ENCODE peak calls at places on chromosome 1, in four cellular contexts. D is HepG2, U is GM12878, K is HCT116. B is an unnamed sample.

GRCh38 chr1:89298461-89298860 is 25.8 kb upstream of the GBP5 start:
- DNase-seq in D (no peak), U (no peak), K (no peak), B (no peak)

GRCh38 chr1:41504126-41505035 is 19.9 kb upstream of the EDN2 start:
- DNase-seq in D (no peak), U (no peak), K (peak), B (no peak)

GRCh38 chr1:172321429-172321828 is 99.1 kb upstream of the C1orf105 start:
- DNase-seq in D (no peak), U (no peak), K (no peak), B (peak)

GRCh38 chr1:22315315-22316078 is 136.2 kb upstream of the ZBTB40 start:
- DNase-seq in D (no peak), U (no peak), K (no peak), B (no peak)

GRCh38 chr1:906532-907420 is 16.9 kb upstream of the SAMD11 start:
- DNase-seq in D (no peak), U (no peak), K (peak), B (no peak)

GRCh38 chr1:32241011-32241763 is 5.8 kb upstream of the FAM167B start:
- DNase-seq in D (no peak), U (no peak), K (no peak), B (peak)

GRCh38 chr1:20358761-20359263 is 68.1 kb downstream of the VWA5B1 start:
- DNase-seq in D (peak), U (no peak), K (no peak), B (no peak)

GRCh38 chr1:116711061-116711582 is 43.1 kb upstream of the CD2 start:
- DNase-seq in D (no peak), U (no peak), K (no peak), B (no peak)

GRCh38 chr1:87392241-87393192 is 63.8 kb downstream of the LMO4 start:
- DNase-seq in D (no peak), U (no peak), K (no peak), B (peak)

GRCh38 chr1:78624035-78624434 is 3.8 kb downstream of the IFI44L start:
- DNase-seq in D (no peak), U (no peak), K (no peak), B (no peak)

GRCh38 chr1:116842654-116843053 is 67.1 kb upstream of the PTGFRN start:
- DNase-seq in D (peak), U (no peak), K (no peak), B (peak)

GRCh38 chr1:227913446-227913968 is 34.2 kb downstream of the WNT9A start:
- DNase-seq in D (no peak), U (no peak), K (no peak), B (no peak)

GRCh38 chr1:223137402-223138100 is 5.5 kb downstream of the TLR5 start:
- DNase-seq in D (peak), U (no peak), K (no peak), B (no peak)

GRCh38 chr1:162753001-162753658 is 37.4 kb upstream of the HSD17B7 start:
- DNase-seq in D (peak), U (no peak), K (no peak), B (no peak)

GRCh38 chr1:53412285-53413174 is 46.7 kb upstream of the DMRTB1 start:
- DNase-seq in D (no peak), U (no peak), K (no peak), B (no peak)

GRCh38 chr1:31984419-31985347 is 29.0 kb upstream of the KHDRBS1 start:
- DNase-seq in D (no peak), U (no peak), K (no peak), B (peak)

GRCh38 chr1:212688338-212689047 is 11.1 kb downstream of the BATF3 start:
- DNase-seq in D (no peak), U (no peak), K (no peak), B (no peak)

GRCh38 chr1:70171512-70171911 is 33.9 kb downstream of the LRRC40 start:
- DNase-seq in D (no peak), U (no peak), K (no peak), B (no peak)

GRCh38 chr1:173137116-173137515 is 70.0 kb downstream of the TNFSF4 start:
- DNase-seq in D (no peak), U (no peak), K (no peak), B (peak)

GRCh38 chr1:205630241-205630640 is 1.6 kb downstream of the ELK4 start:
- DNase-seq in D (no peak), U (no peak), K (no peak), B (peak)

GRCh38 chr1:26696191-26696644 is 403 bp downstream of the ARID1A start:
- DNase-seq in D (no peak), U (no peak), K (no peak), B (no peak)

GRCh38 chr1:10915594-10915993 is 96.9 kb upstream of the TARDBP start:
- DNase-seq in D (no peak), U (no peak), K (no peak), B (no peak)

GRCh38 chr1:243982451-243983018 is 68.5 kb upstream of the ZBTB18 start:
- DNase-seq in D (peak), U (no peak), K (no peak), B (peak)

GRCh38 chr1:22641906-22642636 is 1.4 kb upstream of the C1QC start:
- DNase-seq in D (peak), U (no peak), K (no peak), B (peak)

GRCh38 chr1:212718499-212718898 is 18.9 kb upstream of the BATF3 start:
- DNase-seq in D (no peak), U (no peak), K (no peak), B (peak)

GRCh38 chr1:66532798-66533783 is 862 bp upstream of the SGIP1 start:
- DNase-seq in D (no peak), U (no peak), K (no peak), B (peak)

GRCh38 chr1:67888707-67889106 is 55.4 kb upstream of the GNG12 start:
- DNase-seq in D (no peak), U (no peak), K (no peak), B (peak)

GRCh38 chr1:68495968-68496679 is 758 bp downstream of the DEPDC1 start:
- DNase-seq in D (peak), U (no peak), K (peak), B (peak)

GRCh38 chr1:59418361-59418760 is 121.5 kb downstream of the FGGY start:
- DNase-seq in D (no peak), U (no peak), K (no peak), B (no peak)

GRCh38 chr1:74426208-74426932 is 86.0 kb downstream of the LRRC53 start:
- DNase-seq in D (no peak), U (no peak), K (no peak), B (no peak)

GRCh38 chr1:168598963-168599362 is 22.6 kb downstream of the XCL1 start:
- DNase-seq in D (no peak), U (no peak), K (no peak), B (no peak)

GRCh38 chr1:22174446-22174845 is 31.5 kb upstream of the WNT4 start:
- DNase-seq in D (no peak), U (no peak), K (peak), B (no peak)

GRCh38 chr1:5509664-5510452 is 482.4 kb downstream of the NPHP4 start:
- DNase-seq in D (peak), U (no peak), K (peak), B (peak)

GRCh38 chr1:25858906-25859789 is at the start of gene AUNIP:
- DNase-seq in D (peak), U (peak), K (peak), B (peak)

GRCh38 chr1:111739984-111740765 is 980 bp upstream of the INKA2 start:
- DNase-seq in D (no peak), U (no peak), K (no peak), B (peak)

GRCh38 chr1:1320666-1321448 is 3.6 kb downstream of the INTS11 start:
- DNase-seq in D (no peak), U (no peak), K (no peak), B (no peak)

GRCh38 chr1:156657161-156657970 is 15.4 kb downstream of the BCAN start:
- DNase-seq in D (no peak), U (no peak), K (no peak), B (peak)

GRCh38 chr1:235902638-235903542 is 36.2 kb upstream of the LYST start:
- DNase-seq in D (no peak), U (no peak), K (peak), B (no peak)

DNA sequence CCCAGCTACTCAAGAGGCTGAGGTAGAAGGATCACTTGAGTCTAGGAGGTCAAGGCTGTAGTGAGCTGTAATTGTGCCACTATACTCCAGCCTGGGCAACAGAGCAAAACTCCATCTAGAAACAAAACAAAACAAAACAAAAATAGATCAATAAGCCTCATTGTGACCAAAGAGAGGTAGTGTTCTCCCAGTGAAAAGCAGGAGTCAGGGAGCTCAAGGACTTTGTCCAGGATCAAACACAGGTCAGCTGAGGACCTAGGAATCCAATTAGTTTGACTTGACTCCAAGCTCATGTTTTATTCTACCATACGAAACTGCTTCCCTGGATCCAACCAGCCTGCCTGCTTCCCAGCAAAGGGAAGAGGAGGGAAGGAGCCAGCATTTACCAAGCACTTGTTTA is 21.5 kb upstream of the QSOX1 start:
- DNase-seq in D (peak), U (no peak), K (no peak), B (no peak)
- H3K4me3 ChIP-seq in D (no peak), U (no peak), K (no peak), B (no peak)

GRCh38 chr1:152107289-152107983 is 7.8 kb downstream of the TCHH start:
- DNase-seq in D (no peak), U (no peak), K (peak), B (no peak)
- TF ChIP-seq EZH2 in D (no peak), U (no peak), K (no peak), B (peak)

GRCh38 chr1:100786870-100787269 is 67.3 kb downstream of the VCAM1 start:
- DNase-seq in D (no peak), U (no peak), K (no peak), B (no peak)

GRCh38 chr1:100782473-100783010 is 63.0 kb downstream of the VCAM1 start:
- DNase-seq in D (no peak), U (no peak), K (no peak), B (no peak)

GRCh38 chr1:100780826-100781225 is 61.3 kb downstream of the VCAM1 start:
- DNase-seq in D (no peak), U (no peak), K (no peak), B (no peak)

GRCh38 chr1:100785399-100786082 is 66.0 kb downstream of the VCAM1 start:
- DNase-seq in D (no peak), U (no peak), K (no peak), B (no peak)
- TF ChIP-seq POLR2A in D (no peak), U (no peak), K (no peak), B (no peak)

DNA sequence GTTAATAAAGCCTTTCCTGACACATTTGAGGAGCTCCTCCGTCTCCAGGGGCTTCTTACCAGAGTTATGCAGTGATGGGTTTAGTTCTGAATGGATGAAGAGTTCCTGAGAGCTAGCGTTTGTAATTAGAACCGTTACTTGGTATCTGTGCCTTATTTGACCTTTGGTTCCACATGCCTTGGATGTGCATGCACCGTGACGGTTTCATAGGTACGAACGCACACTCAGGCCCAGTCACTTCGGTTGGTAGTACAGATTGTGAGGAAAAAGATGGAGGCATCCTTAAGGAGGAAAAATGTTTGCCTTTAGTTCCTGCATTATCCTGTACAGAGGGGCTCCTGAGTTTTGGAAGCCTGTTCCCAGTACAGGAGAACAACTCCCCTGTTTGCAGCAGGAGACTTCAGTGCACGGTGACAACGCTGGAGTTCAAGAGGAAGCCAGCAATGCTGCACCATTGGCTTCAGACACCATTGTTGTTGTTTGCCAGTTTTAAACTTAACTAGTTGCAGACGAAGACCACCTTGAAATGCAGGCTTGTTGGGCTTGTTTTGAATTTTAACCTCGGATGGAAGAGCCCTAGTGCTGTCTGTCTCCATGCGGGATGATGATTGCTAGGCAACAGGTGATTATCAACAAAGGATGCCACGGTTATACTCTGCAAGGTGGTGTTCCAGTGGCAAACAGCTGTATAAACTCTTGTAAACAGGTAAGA is 8.2 kb downstream of the RBM15 start:
- DNase-seq in D (no peak), U (no peak), K (no peak), B (no peak)
- H3K4me3 ChIP-seq in D (no peak), U (peak), K (no peak), B (no peak)

DNA sequence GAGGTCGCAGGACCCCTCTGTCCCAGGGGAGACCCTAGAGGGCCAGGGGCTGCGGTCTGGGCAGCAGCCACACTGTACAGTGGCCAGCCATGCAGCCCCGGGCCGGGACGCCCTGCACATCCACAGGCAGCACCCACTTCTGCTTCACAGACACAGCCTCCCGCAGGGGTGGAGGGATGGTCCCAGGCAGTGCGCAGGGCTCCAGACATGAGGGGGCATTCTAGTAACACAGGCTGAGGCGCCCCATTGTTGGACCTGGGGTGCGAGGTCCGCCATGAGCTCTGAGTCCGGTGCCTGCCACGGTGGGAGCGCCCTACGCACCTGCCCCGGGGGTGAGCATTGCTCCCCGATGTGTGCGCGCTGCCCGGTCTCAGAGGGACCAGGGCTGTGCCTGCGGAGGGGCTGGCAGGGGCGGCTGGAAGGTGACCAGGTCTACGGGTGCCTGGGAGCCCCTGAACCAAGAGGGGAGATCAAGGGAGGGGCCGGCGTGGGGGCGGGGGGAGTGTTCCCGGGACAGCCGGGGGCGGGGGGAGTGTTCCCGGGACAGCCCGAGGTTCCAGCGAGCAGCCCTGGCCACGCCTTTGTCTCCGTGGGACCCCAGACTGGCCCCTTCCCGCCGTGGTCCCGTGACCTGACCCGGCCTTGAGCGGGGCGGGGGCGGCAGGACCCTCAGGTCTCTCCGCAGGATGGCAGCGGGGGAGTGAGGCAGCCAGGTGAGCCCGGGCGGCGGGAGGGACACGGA is 4.5 kb downstream of the MMEL1 start:
- DNase-seq in D (no peak), U (no peak), K (no peak), B (no peak)
- TF ChIP-seq EZH2 in D (peak), U (no peak), K (no peak), B (peak)

DNA sequence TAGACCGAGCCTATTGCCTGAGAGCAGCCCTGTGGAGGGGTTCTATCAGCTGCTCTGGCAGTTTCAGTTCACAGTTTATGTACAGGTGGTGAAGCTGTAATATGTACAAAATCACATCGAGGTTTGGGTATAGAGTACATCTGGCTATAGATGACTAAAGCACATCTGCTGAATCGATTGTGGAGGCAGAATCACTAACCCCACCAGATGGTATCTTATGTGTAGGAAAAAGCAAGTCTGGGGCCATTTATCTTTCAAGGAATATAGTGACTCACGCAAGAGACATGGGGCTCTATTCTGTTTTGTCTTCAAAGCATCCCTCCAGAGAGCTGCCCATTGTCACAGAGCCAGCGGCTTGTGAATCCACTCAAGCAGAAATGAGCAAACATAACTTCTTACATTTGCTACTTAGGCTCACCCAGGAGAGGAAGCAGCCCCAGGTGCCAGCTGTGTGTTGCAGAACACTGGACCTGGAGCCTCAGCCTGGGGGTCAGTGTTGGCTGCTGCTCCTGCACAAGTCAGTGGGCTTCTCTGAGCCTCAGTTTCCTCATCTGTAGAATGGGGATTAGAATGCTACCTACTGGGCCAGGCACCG is 21.3 kb downstream of the MIIP start:
- DNase-seq in D (no peak), U (peak), K (no peak), B (no peak)
- TF ChIP-seq POLR2A in D (no peak), U (peak), K (no peak), B (no peak)

DNA sequence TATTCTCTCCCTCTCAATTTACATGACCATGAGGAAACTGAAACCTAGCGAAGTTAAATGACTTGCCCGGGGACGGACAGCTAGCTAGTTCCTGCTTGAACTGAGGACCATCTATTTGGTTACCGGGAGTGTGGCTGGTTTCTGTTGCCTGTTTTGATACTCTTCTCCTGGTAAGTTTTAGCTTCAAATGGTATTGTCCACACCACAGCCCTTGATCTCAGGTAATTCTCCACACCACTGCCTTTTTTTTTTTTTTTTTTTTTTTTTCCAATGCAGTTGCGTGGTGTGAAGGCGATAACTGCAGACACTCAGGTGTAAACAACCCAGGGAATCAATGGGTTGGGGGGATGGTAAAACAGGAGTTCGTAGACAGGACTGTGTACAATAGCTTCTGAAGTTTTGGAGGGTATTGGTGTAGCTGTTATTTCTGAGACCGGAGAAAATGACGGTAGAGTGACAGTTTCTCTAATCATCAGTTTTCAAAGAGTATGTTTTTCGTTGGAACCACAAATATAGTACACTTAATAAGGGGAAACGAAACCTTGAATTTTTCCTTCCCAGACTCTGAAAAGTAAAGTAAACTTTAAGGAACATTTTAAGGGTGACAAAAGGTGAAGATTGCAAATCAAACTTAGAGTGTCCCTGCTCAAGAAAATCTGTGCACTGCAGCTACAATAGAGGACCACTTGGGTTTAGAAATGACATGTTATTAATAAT is 125.3 kb upstream of the CACYBP start:
- DNase-seq in D (no peak), U (peak), K (no peak), B (no peak)
- H3K4me3 ChIP-seq in D (no peak), U (peak), K (no peak), B (no peak)

DNA sequence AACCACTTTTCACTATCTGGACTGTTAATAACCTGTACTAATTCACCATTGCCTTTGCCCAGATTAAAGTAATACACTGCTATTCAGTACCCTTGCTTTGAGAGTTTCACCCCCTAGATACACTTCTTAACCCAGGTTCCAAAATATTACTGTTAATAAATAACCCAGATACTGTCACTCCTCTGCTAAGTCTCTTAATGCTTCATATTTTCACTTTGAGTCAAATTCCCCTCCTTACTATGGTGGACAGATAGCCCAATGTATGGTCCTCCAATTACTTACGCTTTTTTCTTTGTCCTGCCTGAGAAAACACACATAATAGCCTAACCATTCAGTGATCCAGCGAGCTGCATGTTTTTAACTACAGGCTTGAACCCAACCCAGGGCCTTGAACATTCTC is 152.5 kb downstream of the NEGR1 start:
- DNase-seq in D (no peak), U (no peak), K (no peak), B (no peak)
- TF ChIP-seq EZH2 in D (no peak), U (no peak), K (no peak), B (no peak)

GRCh38 chr1:198937231-198938031 is 298.6 kb downstream of the PTPRC start:
- DNase-seq in D (peak), U (peak), K (peak), B (peak)
- TF ChIP-seq POLR2A in D (no peak), U (peak), K (no peak), B (peak)

B was measured in endothelial cell of umbilical vein.